ENCODE peak calls at places on chromosomes 6 and 20, in ten cellular contexts. O is Right ventricle myocardium superior; L is Caki2; K is DMS53; E is RWPE2; B is CD4-positive, alpha-beta T cell; P is CD8-positive, alpha-beta memory T cell; X is NCI-H774; A is A172; M is activated CD4-positive, alpha-beta T cell treated with anti-CD3 and anti-CD28 coated beads, Interleukin-2, amount 10 ng/mL, durations not matched to agents 7 days and 5 days. I is an unnamed sample.
A peak's percentile ranks its signal among the peaks of the same experiment; 100 is the strongest.

GRCh38 chr6:26217714-26218075 is 130.5 kb downstream of the HFE start:
- DNase-seq in B (no peak), L (no peak), K (peak; percentile 65), O (no peak), X (no peak), P (no peak), A (no peak), E (no peak), M (no peak), I (no peak)

GRCh38 chr6:148343383-148343782 is 745 bp downstream of the SASH1 start:
- DNase-seq in E (no peak), P (no peak), L (no peak), K (peak; percentile 10), O (no peak), B (no peak), M (no peak), A (no peak), X (no peak), I (no peak)

GRCh38 chr20:45853484-45853883 is 3.7 kb downstream of the ACOT8 start:
- DNase-seq in L (no peak), K (no peak), O (no peak), X (no peak), M (no peak), E (no peak), A (no peak), P (no peak), B (no peak), I (no peak)

GRCh38 chr6:81708306-81708705 is 44.2 kb downstream of the TENT5A start:
- DNase-seq in K (no peak), M (no peak), A (no peak), O (no peak), X (no peak), E (no peak), L (no peak), B (no peak), P (no peak), I (no peak)

GRCh38 chr20:10747019-10747418 is 73.2 kb upstream of the JAG1 start:
- DNase-seq in P (no peak), O (no peak), B (no peak), X (no peak), E (no peak), A (no peak), L (no peak), M (no peak), K (no peak), I (no peak)

GRCh38 chr6:5498579-5498899 is 237.2 kb downstream of the FARS2 start:
- DNase-seq in K (no peak), A (no peak), E (no peak), L (no peak), O (no peak), X (no peak), M (no peak), B (no peak), P (no peak), I (no peak)

GRCh38 chr6:130019796-130020105 is 1.4 kb downstream of the L3MBTL3 start:
- DNase-seq in B (no peak), L (no peak), X (no peak), A (no peak), M (no peak), E (no peak), K (no peak), O (no peak), P (no peak), I (no peak)

GRCh38 chr6:156502969-156503504 is 274.1 kb upstream of the ARID1B start:
- DNase-seq in B (no peak), M (no peak), X (no peak), L (no peak), P (no peak), K (no peak), O (no peak), E (no peak), A (no peak), I (no peak)

GRCh38 chr20:50298554-50299324 is 108.1 kb downstream of the CEBPB start:
- DNase-seq in P (no peak), L (no peak), O (peak; percentile 26), X (no peak), A (no peak), B (no peak), E (no peak), K (no peak), M (no peak), I (no peak)

GRCh38 chr6:39867592-39867991 is 66.7 kb downstream of the MOCS1 start:
- DNase-seq in M (no peak), E (no peak), B (no peak), O (no peak), X (no peak), K (peak; percentile 31), A (no peak), P (no peak), L (no peak), I (no peak)

GRCh38 chr6:156589281-156589680 is 187.9 kb upstream of the ARID1B start:
- DNase-seq in M (no peak), O (no peak), E (no peak), L (no peak), P (no peak), K (no peak), A (peak; percentile 13), B (no peak), X (no peak), I (no peak)

GRCh38 chr6:20202070-20202658 is 10.1 kb downstream of the MBOAT1 start:
- DNase-seq in E (no peak), B (no peak), X (peak; percentile 51), M (peak; percentile 42), O (no peak), K (peak; percentile 92), P (no peak), A (peak; percentile 52), L (peak; percentile 64), I (peak; percentile 71)

GRCh38 chr6:14366315-14366714 is 248.7 kb downstream of the CD83 start:
- DNase-seq in E (no peak), X (no peak), K (no peak), P (no peak), A (no peak), L (no peak), O (no peak), B (no peak), M (no peak), I (no peak)

GRCh38 chr6:68279793-68280557 is 355.1 kb upstream of the ADGRB3 start:
- DNase-seq in K (peak; percentile 18), E (peak; percentile 24), A (peak; percentile 53), X (no peak), O (no peak), M (no peak), L (peak; percentile 31), B (no peak), P (no peak), I (no peak)

GRCh38 chr6:34036357-34037069 is 109.4 kb downstream of the GRM4 start:
- DNase-seq in X (no peak), A (no peak), M (no peak), P (no peak), K (no peak), B (no peak), L (no peak), E (no peak), O (no peak), I (peak; percentile 45)

GRCh38 chr20:43778375-43778774 is 51.6 kb upstream of the GTSF1L start:
- DNase-seq in L (peak; percentile 6), E (no peak), P (no peak), M (no peak), B (no peak), X (no peak), O (no peak), K (peak; percentile 14), A (no peak), I (no peak)

GRCh38 chr6:79632580-79632979 is 1.5 kb downstream of the SH3BGRL2 start:
- DNase-seq in M (no peak), L (no peak), B (no peak), E (no peak), O (no peak), A (no peak), X (peak; percentile 47), K (peak; percentile 48), P (no peak), I (no peak)

GRCh38 chr6:158460602-158461092 is 99.2 kb upstream of the TMEM181 start:
- DNase-seq in K (no peak), X (no peak), L (no peak), E (no peak), A (peak; percentile 62), B (no peak), O (no peak), M (no peak), P (no peak), I (no peak)

GRCh38 chr20:2820084-2820895 is 4.1 kb downstream of the TMEM239 start:
- DNase-seq in A (no peak), P (no peak), K (no peak), E (no peak), M (no peak), B (no peak), O (no peak), L (no peak), X (no peak), I (no peak)

GRCh38 chr6:168272379-168273011 is 47.1 kb downstream of the DACT2 start:
- DNase-seq in P (no peak), L (no peak), O (no peak), M (no peak), X (no peak), B (no peak), A (no peak), E (no peak), K (peak; percentile 23), I (no peak)

GRCh38 chr6:24951831-24952299 is 16.1 kb upstream of the RIPOR2 start:
- DNase-seq in P (peak; percentile 83), E (no peak), M (peak; percentile 77), X (no peak), L (no peak), B (peak; percentile 69), O (no peak), A (no peak), K (no peak), I (peak; percentile 48)

GRCh38 chr20:59802018-59802417 is 131.4 kb downstream of the SYCP2 start:
- DNase-seq in M (no peak), E (peak; percentile 38), A (no peak), B (no peak), L (no peak), O (no peak), P (no peak), K (no peak), X (no peak), I (no peak)

I was measured in GM12864.